ENCODE peak calls at places on chromosome 2, in seven cellular contexts. S, K, C, G, W, E and M are unnamed samples.

GRCh38 chr2:226184940-226185575 is 614.6 kb downstream of the IRS1 start:
- DNase-seq in W (no peak), E (no peak), K (peak; percentile 14), S (no peak), G (no peak), C (no peak), M (no peak)

GRCh38 chr2:241011296-241011600 is 12.8 kb downstream of the SNED1 start:
- DNase-seq in G (no peak), E (no peak), S (no peak), W (no peak), C (no peak), K (no peak), M (no peak)

GRCh38 chr2:176501652-176502051 is 232.4 kb downstream of the MTX2 start:
- DNase-seq in K (no peak), W (no peak), G (no peak), C (no peak), E (no peak), S (no peak), M (no peak)

GRCh38 chr2:201580486-201580885 is 62.8 kb downstream of the TMEM237 start:
- DNase-seq in C (no peak), K (no peak), W (no peak), G (no peak), S (no peak), E (no peak), M (no peak)

GRCh38 chr2:68880213-68880612 is 9.0 kb upstream of the BMP10 start:
- DNase-seq in E (no peak), S (no peak), G (no peak), W (no peak), C (no peak), K (no peak), M (no peak)

GRCh38 chr2:128215897-128216645 is 102.6 kb downstream of the HS6ST1 start:
- DNase-seq in W (no peak), K (no peak), C (no peak), G (no peak), S (no peak), E (no peak), M (no peak)

GRCh38 chr2:61193670-61194561 is 31.9 kb downstream of the C2orf74 start:
- DNase-seq in K (no peak), S (no peak), E (no peak), C (no peak), G (no peak), W (no peak), M (no peak)

GRCh38 chr2:22817197-22817596 is 567.8 kb upstream of the KLHL29 start:
- DNase-seq in S (no peak), C (no peak), G (no peak), E (no peak), K (no peak), W (no peak), M (no peak)

DNA sequence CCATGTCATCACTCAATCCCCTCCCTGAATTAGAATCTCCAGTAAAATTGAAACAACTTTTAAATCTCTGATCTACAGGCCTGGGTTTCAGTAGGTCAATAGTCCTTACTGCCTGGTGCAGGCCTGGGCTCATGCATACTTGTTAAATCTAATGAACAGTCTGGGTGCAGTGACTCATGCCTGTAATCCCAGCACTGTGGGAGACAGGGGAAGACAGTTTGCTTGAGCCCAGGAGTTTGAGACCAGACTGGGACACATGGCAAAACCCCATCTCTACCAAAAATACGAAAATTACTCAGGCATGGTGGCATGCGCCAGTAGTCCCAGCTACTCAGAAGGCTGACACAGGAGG is 94.7 kb upstream of the SP3 start:
- DNase-seq in C (no peak), E (no peak), K (no peak), S (no peak), W (no peak), G (no peak), M (no peak)
- H3K27ac ChIP-seq in C (no peak overlapping the region), E (no peak overlapping the region), K (no peak overlapping the region), S (peak overlapping the region; percentile 71), W (no peak overlapping the region), G (no peak overlapping the region), M (no peak overlapping the region)

GRCh38 chr2:190197143-190197720 is 122.4 kb downstream of the HIBCH start:
- DNase-seq in G (no peak), E (no peak), S (no peak), W (no peak), K (no peak), C (no peak), M (no peak)
- H3K27ac ChIP-seq in G (no peak overlapping the region), E (no peak overlapping the region), S (no peak overlapping the region), W (no peak overlapping the region), K (no peak overlapping the region), C (no peak overlapping the region), M (no peak overlapping the region)

DNA sequence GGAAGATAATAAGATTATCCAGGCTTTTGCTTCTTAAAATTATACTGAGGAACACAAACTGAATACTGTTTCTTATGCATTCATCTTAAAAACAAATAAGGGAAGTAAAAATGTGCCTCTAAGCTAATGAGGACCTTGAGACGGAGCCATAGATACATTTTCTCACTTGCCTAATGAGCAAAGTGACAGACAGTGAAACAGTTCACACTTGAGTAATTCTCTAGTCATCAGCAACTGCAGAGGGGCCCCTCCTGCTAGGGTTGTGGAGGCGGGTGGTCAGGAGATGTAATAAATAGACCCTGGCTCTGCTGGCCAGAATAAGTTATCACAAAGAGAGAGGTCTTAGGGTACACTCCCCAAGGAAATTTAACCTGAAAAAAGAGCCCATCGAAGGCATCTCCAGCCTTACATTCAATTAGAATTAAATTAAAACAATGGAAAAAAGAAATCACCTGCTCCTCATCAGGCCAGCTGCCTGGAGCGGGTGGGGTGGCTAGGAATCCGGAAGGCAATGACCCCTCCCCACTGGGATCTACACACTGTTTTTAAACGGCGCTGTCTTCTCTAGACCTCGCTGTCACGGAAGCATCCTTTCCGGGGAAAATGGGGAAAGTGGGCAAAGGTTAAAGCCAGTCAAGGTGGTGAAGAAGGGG is 32.6 kb upstream of the INSIG2 start:
- DNase-seq in S (no peak), K (no peak), W (no peak), C (no peak), E (no peak), G (no peak), M (no peak)
- H3K27ac ChIP-seq in S (no peak overlapping the region), K (no peak overlapping the region), W (no peak overlapping the region), C (no peak overlapping the region), E (no peak overlapping the region), G (no peak overlapping the region), M (no peak overlapping the region)

GRCh38 chr2:221676566-221677172 is 104.6 kb upstream of the EPHA4 start:
- DNase-seq in C (no peak), E (no peak), K (no peak), S (no peak), W (no peak), G (no peak), M (no peak)

GRCh38 chr2:221674446-221674845 is 102.3 kb upstream of the EPHA4 start:
- DNase-seq in W (no peak), G (no peak), E (no peak), C (no peak), K (no peak), S (no peak), M (no peak)

GRCh38 chr2:221675509-221675908 is 103.4 kb upstream of the EPHA4 start:
- DNase-seq in E (no peak), S (no peak), K (no peak), G (no peak), C (no peak), W (no peak), M (no peak)

GRCh38 chr2:221671515-221671914 is 99.4 kb upstream of the EPHA4 start:
- DNase-seq in K (no peak), C (no peak), W (no peak), S (no peak), E (no peak), G (no peak), M (no peak)

GRCh38 chr2:221673248-221673647 is 101.1 kb upstream of the EPHA4 start:
- DNase-seq in S (no peak), W (no peak), E (no peak), G (no peak), C (no peak), K (no peak), M (no peak)
- H3K27ac ChIP-seq in S (no peak overlapping the region), W (no peak overlapping the region), E (no peak overlapping the region), G (no peak overlapping the region), C (no peak overlapping the region), K (no peak overlapping the region), M (no peak overlapping the region)

GRCh38 chr2:145654746-145655145 is 1134.8 kb upstream of the ZEB2 start:
- DNase-seq in W (no peak), C (no peak), G (no peak), S (no peak), K (no peak), E (no peak), M (no peak)

GRCh38 chr2:145653553-145653952 is 1133.6 kb upstream of the ZEB2 start:
- DNase-seq in C (no peak), W (no peak), S (no peak), G (no peak), K (no peak), E (no peak), M (no peak)

GRCh38 chr2:145655366-145655765 is 1135.4 kb upstream of the ZEB2 start:
- DNase-seq in W (no peak), C (no peak), K (no peak), S (no peak), E (no peak), G (no peak), M (no peak)

GRCh38 chr2:145652992-145653545 is 1133.2 kb upstream of the ZEB2 start:
- DNase-seq in C (no peak), W (no peak), E (no peak), K (no peak), G (no peak), S (no peak), M (no peak)

DNA sequence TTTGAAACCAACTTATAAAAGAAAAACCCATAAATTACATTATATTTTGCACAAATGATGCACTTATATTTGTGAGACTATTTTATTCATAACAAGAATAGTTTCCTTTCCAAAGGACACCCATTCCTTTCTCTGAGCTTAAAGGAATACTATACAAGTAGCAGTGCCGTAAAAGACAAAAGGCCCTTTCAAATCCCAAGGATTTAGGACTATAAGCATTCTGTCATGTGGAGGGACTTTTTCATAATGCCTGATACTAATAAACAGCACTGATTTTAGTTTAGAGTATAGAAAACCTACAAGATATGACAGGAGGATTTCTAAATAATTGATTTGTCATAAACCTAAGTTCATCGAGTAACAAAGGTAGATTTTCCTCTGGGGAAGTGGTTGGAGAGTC is 1134.2 kb upstream of the ZEB2 start:
- DNase-seq in K (no peak), S (no peak), E (no peak), C (no peak), G (no peak), W (no peak), M (no peak)
- H3K27ac ChIP-seq in K (no peak overlapping the region), S (no peak overlapping the region), E (no peak overlapping the region), C (no peak overlapping the region), G (no peak overlapping the region), W (no peak overlapping the region), M (no peak overlapping the region)

DNA sequence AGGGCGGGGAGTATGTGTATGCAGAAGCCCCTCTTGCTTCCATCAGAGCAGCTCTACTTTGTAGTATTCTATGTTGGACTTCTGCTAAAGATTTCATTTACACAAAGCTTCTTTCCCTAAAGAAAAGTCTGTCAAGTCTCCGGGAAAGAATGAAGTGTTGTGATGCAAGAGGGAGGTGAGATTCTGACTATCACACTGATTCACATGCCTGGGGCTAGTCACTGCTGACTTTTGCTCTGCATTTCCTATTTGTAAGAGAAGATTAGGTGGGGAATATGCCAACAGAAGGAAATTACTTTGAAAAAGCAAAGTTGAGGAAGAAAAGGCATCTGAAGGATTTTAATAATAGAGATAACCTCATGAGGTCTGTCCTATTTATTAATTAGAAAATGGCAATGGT is 81.7 kb upstream of the PGAP1 start:
- DNase-seq in G (no peak), C (no peak), K (no peak), E (no peak), S (no peak), W (no peak), M (no peak)
- H3K27ac ChIP-seq in G (no peak overlapping the region), C (no peak overlapping the region), K (peak overlapping the region; percentile 1), E (no peak overlapping the region), S (no peak overlapping the region), W (peak overlapping the region; percentile 12), M (no peak overlapping the region)

GRCh38 chr2:171712051-171712450 is 24.8 kb downstream of the DYNC1I2 start:
- DNase-seq in K (no peak), W (no peak), S (no peak), C (no peak), G (no peak), E (no peak), M (no peak)
- H3K27ac ChIP-seq in K (no peak overlapping the region), W (no peak overlapping the region), S (no peak overlapping the region), C (no peak overlapping the region), G (no peak overlapping the region), E (no peak overlapping the region), M (no peak overlapping the region)